ENCODE peak calls at places on chromosomes 5 and 9, in seven cellular contexts. One of them, this sample, is unnamed.

GRCh38 chr5:89351232-89351631 is 468.2 kb upstream of the MEF2C start:
- DNase-seq in H1: no peak
- DNase-seq in H9: no peak
- DNase-seq in mesenchymal stem cell: peak; percentile 90
- DNase-seq in IMR-90: peak; percentile 88
- DNase-seq in mesendoderm: no peak
- DNase-seq in trophoblast cell: no peak
- DNase-seq in this sample: no peak

GRCh38 chr5:4994994-4995393 is 145.1 kb upstream of the ADAMTS16 start:
- DNase-seq in H9: no peak
- DNase-seq in IMR-90: peak; percentile 1
- DNase-seq in mesendoderm: no peak
- DNase-seq in mesenchymal stem cell: no peak
- DNase-seq in H1: no peak
- DNase-seq in trophoblast cell: peak; percentile 4
- DNase-seq in this sample: no peak

GRCh38 chr5:14004598-14005394 is 60.3 kb upstream of the DNAH5 start:
- DNase-seq in IMR-90: peak; percentile 36
- DNase-seq in mesendoderm: peak; percentile 69
- DNase-seq in H9: no peak
- DNase-seq in mesenchymal stem cell: no peak
- DNase-seq in H1: no peak
- DNase-seq in trophoblast cell: no peak
- DNase-seq in this sample: no peak

GRCh38 chr9:4397917-4398316 is 92.4 kb upstream of the SLC1A1 start:
- DNase-seq in mesendoderm: no peak
- DNase-seq in mesenchymal stem cell: no peak
- DNase-seq in H1: no peak
- DNase-seq in H9: no peak
- DNase-seq in trophoblast cell: no peak
- DNase-seq in IMR-90: peak; percentile 49
- DNase-seq in this sample: no peak

GRCh38 chr5:118923295-118924005 is 64.9 kb downstream of the DTWD2 start:
- DNase-seq in H1: no peak
- DNase-seq in IMR-90: no peak
- DNase-seq in trophoblast cell: no peak
- DNase-seq in H9: no peak
- DNase-seq in mesendoderm: no peak
- DNase-seq in mesenchymal stem cell: no peak
- DNase-seq in this sample: no peak

GRCh38 chr9:94534901-94535300 is 20.0 kb upstream of the PCAT7 start:
- DNase-seq in IMR-90: no peak
- DNase-seq in trophoblast cell: no peak
- DNase-seq in mesenchymal stem cell: no peak
- DNase-seq in H1: no peak
- DNase-seq in H9: no peak
- DNase-seq in mesendoderm: no peak
- DNase-seq in this sample: no peak

GRCh38 chr5:39717186-39717897 is 292.6 kb upstream of the DAB2 start:
- DNase-seq in H9: no peak
- DNase-seq in trophoblast cell: no peak
- DNase-seq in mesendoderm: no peak
- DNase-seq in H1: no peak
- DNase-seq in mesenchymal stem cell: peak; percentile 22
- DNase-seq in IMR-90: peak; percentile 58
- DNase-seq in this sample: no peak

GRCh38 chr5:16615737-16616535 is 861 bp downstream of the RETREG1 start:
- DNase-seq in H1: no peak
- DNase-seq in IMR-90: no peak
- DNase-seq in mesenchymal stem cell: no peak
- DNase-seq in H9: peak; percentile 32
- DNase-seq in trophoblast cell: no peak
- DNase-seq in mesendoderm: no peak
- DNase-seq in this sample: no peak

GRCh38 chr5:14685757-14686156 is 21.2 kb downstream of the OTULIN start:
- DNase-seq in mesenchymal stem cell: peak; percentile 71
- DNase-seq in mesendoderm: peak; percentile 70
- DNase-seq in H1: no peak
- DNase-seq in IMR-90: peak; percentile 69
- DNase-seq in trophoblast cell: peak; percentile 19
- DNase-seq in H9: no peak
- DNase-seq in this sample: peak; percentile 23

GRCh38 chr9:17342696-17343095 is 207.9 kb downstream of the CNTLN start:
- DNase-seq in mesenchymal stem cell: no peak
- DNase-seq in IMR-90: no peak
- DNase-seq in mesendoderm: peak; percentile 28
- DNase-seq in H1: no peak
- DNase-seq in H9: no peak
- DNase-seq in trophoblast cell: no peak
- DNase-seq in this sample: peak; percentile 18

GRCh38 chr5:108997720-108998119 is 250.0 kb downstream of the FER start:
- DNase-seq in H1: no peak
- DNase-seq in trophoblast cell: no peak
- DNase-seq in H9: no peak
- DNase-seq in IMR-90: no peak
- DNase-seq in mesenchymal stem cell: no peak
- DNase-seq in mesendoderm: no peak
- DNase-seq in this sample: no peak
- H3K23ac ChIP-seq in H1: no peak overlapping the region
- H3K23ac ChIP-seq in trophoblast cell: no peak overlapping the region
- H3K23ac ChIP-seq in H9: no peak overlapping the region
- H3K23ac ChIP-seq in IMR-90: no peak overlapping the region
- H3K23ac ChIP-seq in mesenchymal stem cell: no peak overlapping the region
- H3K23ac ChIP-seq in mesendoderm: no peak overlapping the region
- H3K23ac ChIP-seq in this sample: no peak overlapping the region

DNA sequence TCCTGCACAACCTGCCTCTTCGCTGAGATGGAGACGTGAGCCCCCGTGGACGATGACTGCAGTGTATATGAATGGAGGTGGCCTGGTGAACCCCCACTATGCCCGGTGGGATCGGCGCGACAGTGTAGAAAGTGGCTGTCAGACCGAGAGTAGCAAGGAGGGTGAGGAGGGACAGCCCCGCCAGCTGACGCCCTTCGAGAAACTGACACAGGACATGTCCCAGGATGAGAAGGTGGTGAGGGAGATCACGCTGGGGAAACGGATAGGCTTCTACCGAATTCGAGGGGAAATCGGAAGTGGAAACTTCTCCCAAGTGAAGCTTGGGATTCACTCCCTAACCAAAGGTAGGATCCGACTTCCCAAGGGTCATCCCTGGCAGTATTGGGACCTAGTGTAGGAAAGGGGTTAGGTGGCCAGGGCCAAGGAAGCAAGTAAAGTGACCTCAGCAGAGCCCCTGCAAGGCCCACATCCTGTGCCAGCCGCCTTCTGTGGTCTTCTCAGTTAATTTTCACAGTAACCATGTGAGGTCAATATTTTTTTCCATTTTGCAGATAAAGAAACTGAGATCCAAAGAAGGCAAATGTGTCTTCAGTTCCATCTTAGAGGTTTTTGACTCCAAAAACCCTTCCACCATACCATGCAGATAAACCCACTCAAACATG is 53.8 kb downstream of the NIM1K start:
- DNase-seq in mesenchymal stem cell: no peak
- DNase-seq in mesendoderm: no peak
- DNase-seq in IMR-90: no peak
- DNase-seq in H1: no peak
- DNase-seq in H9: no peak
- DNase-seq in trophoblast cell: no peak
- DNase-seq in this sample: no peak
- H3K23ac ChIP-seq in mesenchymal stem cell: no peak overlapping the region
- H3K23ac ChIP-seq in mesendoderm: no peak overlapping the region
- H3K23ac ChIP-seq in IMR-90: no peak overlapping the region
- H3K23ac ChIP-seq in H1: no peak overlapping the region
- H3K23ac ChIP-seq in H9: no peak overlapping the region
- H3K23ac ChIP-seq in trophoblast cell: no peak overlapping the region
- H3K23ac ChIP-seq in this sample: peak overlapping the region; percentile 61

GRCh38 chr5:142032747-142033631 is 20.2 kb upstream of the GNPDA1 start:
- DNase-seq in H1: peak; percentile 34
- DNase-seq in IMR-90: no peak
- DNase-seq in mesendoderm: no peak
- DNase-seq in mesenchymal stem cell: no peak
- DNase-seq in trophoblast cell: peak; percentile 91
- DNase-seq in H9: no peak
- DNase-seq in this sample: no peak

GRCh38 chr5:142036918-142037317 is 24.1 kb upstream of the GNPDA1 start:
- DNase-seq in H9: no peak
- DNase-seq in IMR-90: no peak
- DNase-seq in H1: peak; percentile 24
- DNase-seq in mesendoderm: no peak
- DNase-seq in mesenchymal stem cell: no peak
- DNase-seq in trophoblast cell: no peak
- DNase-seq in this sample: no peak

GRCh38 chr5:142040285-142040684 is 27.5 kb upstream of the GNPDA1 start:
- DNase-seq in IMR-90: no peak
- DNase-seq in H9: no peak
- DNase-seq in trophoblast cell: no peak
- DNase-seq in H1: peak; percentile 35
- DNase-seq in mesenchymal stem cell: no peak
- DNase-seq in mesendoderm: no peak
- DNase-seq in this sample: no peak

GRCh38 chr5:142034994-142035393 is 22.2 kb upstream of the GNPDA1 start:
- DNase-seq in IMR-90: no peak
- DNase-seq in H9: no peak
- DNase-seq in trophoblast cell: no peak
- DNase-seq in mesendoderm: no peak
- DNase-seq in H1: peak; percentile 22
- DNase-seq in mesenchymal stem cell: no peak
- DNase-seq in this sample: no peak

DNA sequence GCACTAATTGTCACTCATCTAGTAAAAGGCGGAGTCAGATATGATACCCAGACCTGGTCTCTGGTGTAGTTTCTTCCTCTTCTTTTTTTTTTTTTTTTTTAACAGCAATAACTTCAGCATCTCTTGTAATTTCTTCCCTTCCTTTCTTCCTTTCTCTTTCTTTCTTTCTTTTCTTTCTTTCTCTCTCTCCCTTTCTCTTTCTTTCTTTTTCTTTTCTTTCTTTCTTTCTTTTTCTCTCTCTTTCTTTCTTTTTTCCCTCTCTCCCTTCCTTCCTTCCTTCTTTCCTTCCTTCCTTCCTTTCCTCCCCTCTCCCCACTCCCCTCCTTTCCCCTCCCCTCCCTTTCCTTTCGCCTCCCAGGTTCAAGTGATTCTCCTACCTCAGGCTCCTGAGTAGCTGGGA is 25.9 kb upstream of the GNPDA1 start:
- DNase-seq in H9: no peak
- DNase-seq in H1: no peak
- DNase-seq in trophoblast cell: no peak
- DNase-seq in mesendoderm: no peak
- DNase-seq in IMR-90: no peak
- DNase-seq in mesenchymal stem cell: no peak
- DNase-seq in this sample: no peak
- H3K23ac ChIP-seq in H9: no peak overlapping the region
- H3K23ac ChIP-seq in H1: no peak overlapping the region
- H3K23ac ChIP-seq in trophoblast cell: no peak overlapping the region
- H3K23ac ChIP-seq in mesendoderm: no peak overlapping the region
- H3K23ac ChIP-seq in IMR-90: no peak overlapping the region
- H3K23ac ChIP-seq in mesenchymal stem cell: no peak overlapping the region
- H3K23ac ChIP-seq in this sample: no peak overlapping the region

DNA sequence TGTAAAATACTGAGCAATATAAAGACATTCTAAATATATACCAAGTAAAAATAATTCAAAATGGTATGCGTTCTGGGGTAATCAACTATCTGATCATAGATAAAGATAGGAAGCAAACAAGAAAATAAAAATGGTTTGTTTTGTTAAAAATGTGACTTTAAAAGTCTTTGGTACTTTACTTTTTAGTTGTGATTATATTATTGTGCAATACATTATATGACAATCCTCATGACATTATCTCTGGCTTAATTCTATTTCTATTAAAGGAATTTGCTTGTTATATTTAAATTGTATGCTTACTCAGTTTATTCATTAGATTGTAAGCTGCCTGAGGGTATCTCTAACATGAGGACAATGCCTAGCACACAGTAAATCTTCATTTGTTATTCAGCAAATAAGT is 477.9 kb downstream of the TMEM38B start:
- DNase-seq in H1: no peak
- DNase-seq in mesendoderm: no peak
- DNase-seq in H9: no peak
- DNase-seq in trophoblast cell: no peak
- DNase-seq in mesenchymal stem cell: no peak
- DNase-seq in IMR-90: no peak
- DNase-seq in this sample: no peak
- H3K23ac ChIP-seq in H1: no peak overlapping the region
- H3K23ac ChIP-seq in mesendoderm: no peak overlapping the region
- H3K23ac ChIP-seq in H9: no peak overlapping the region
- H3K23ac ChIP-seq in trophoblast cell: no peak overlapping the region
- H3K23ac ChIP-seq in mesenchymal stem cell: no peak overlapping the region
- H3K23ac ChIP-seq in IMR-90: no peak overlapping the region
- H3K23ac ChIP-seq in this sample: no peak overlapping the region

DNA sequence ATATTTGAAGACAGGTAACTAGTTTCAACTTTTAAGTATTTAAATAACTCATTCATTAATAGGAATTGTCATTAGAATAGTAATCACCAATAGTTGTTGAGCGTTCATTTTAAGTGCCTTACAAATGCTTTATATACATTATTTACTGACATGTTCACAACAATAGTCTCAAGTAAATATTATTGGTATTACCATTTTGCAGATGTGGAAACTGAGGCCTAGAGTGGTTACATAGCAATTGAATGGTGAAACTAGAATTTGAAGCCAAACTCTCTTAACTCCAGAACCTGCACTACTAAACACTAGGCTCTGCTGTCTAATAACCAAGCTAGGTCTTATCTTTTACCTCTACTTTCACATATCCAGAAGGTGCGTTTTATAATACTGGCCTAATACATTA is 4.8 kb upstream of the HSPA9 start:
- DNase-seq in mesenchymal stem cell: no peak
- DNase-seq in H9: no peak
- DNase-seq in H1: no peak
- DNase-seq in trophoblast cell: no peak
- DNase-seq in IMR-90: no peak
- DNase-seq in mesendoderm: no peak
- DNase-seq in this sample: no peak
- H3K23ac ChIP-seq in mesenchymal stem cell: no peak overlapping the region
- H3K23ac ChIP-seq in H9: no peak overlapping the region
- H3K23ac ChIP-seq in H1: no peak overlapping the region
- H3K23ac ChIP-seq in trophoblast cell: no peak overlapping the region
- H3K23ac ChIP-seq in IMR-90: no peak overlapping the region
- H3K23ac ChIP-seq in mesendoderm: no peak overlapping the region
- H3K23ac ChIP-seq in this sample: no peak overlapping the region

GRCh38 chr9:29740518-29740917 is 2167.2 kb upstream of the C9orf72 start:
- DNase-seq in H9: no peak
- DNase-seq in mesenchymal stem cell: peak; percentile 50
- DNase-seq in H1: no peak
- DNase-seq in IMR-90: no peak
- DNase-seq in trophoblast cell: no peak
- DNase-seq in mesendoderm: no peak
- DNase-seq in this sample: no peak

DNA sequence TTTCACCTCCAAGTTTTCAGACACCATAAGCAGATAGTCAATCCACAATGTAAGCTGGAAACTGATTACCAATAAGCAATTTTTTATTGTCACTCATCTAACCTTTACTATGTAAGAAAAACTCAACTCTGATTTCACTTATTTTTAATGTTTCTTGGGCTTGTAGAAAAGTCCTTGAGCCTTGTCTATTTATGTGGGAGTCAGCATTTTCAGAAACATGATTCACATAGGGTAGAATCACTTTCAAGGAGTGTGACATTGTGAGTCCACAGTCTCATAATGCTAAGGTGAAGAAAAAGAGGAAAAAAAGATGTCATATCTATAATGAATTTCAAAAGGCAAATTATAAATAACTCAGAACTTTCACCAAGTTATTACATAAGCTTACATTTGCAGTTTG is 2167.9 kb upstream of the C9orf72 start:
- DNase-seq in trophoblast cell: no peak
- DNase-seq in IMR-90: no peak
- DNase-seq in mesenchymal stem cell: no peak
- DNase-seq in H1: no peak
- DNase-seq in H9: no peak
- DNase-seq in mesendoderm: no peak
- DNase-seq in this sample: no peak
- H3K23ac ChIP-seq in trophoblast cell: no peak overlapping the region
- H3K23ac ChIP-seq in IMR-90: no peak overlapping the region
- H3K23ac ChIP-seq in mesenchymal stem cell: no peak overlapping the region
- H3K23ac ChIP-seq in H1: no peak overlapping the region
- H3K23ac ChIP-seq in H9: no peak overlapping the region
- H3K23ac ChIP-seq in mesendoderm: no peak overlapping the region
- H3K23ac ChIP-seq in this sample: no peak overlapping the region

This sample was measured in neuronal stem cell.